ENCODE peak calls at places on chromosomes 16 and 17, in five cellular contexts. One of them, this sample, is unnamed.

GRCh38 chr16:59249049-59249448 is 514.9 kb upstream of the GOT2 start:
- DNase-seq in HL-60: no peak
- DNase-seq in endothelial cell of umbilical vein: peak; percentile 9
- DNase-seq in PC-3: no peak
- DNase-seq in aorta: no peak
- DNase-seq in this sample: no peak

GRCh38 chr16:22664561-22664997 is 149.4 kb upstream of the HS3ST2 start:
- DNase-seq in aorta: no peak
- DNase-seq in PC-3: peak; percentile 50
- DNase-seq in HL-60: no peak
- DNase-seq in endothelial cell of umbilical vein: no peak
- DNase-seq in this sample: no peak

GRCh38 chr17:81631482-81631881 is 5.4 kb downstream of the NPLOC4 start:
- DNase-seq in endothelial cell of umbilical vein: no peak
- DNase-seq in HL-60: no peak
- DNase-seq in PC-3: no peak
- DNase-seq in aorta: no peak
- DNase-seq in this sample: no peak

GRCh38 chr16:51666821-51667220 is 515.8 kb upstream of the SALL1 start:
- DNase-seq in PC-3: no peak
- DNase-seq in HL-60: no peak
- DNase-seq in endothelial cell of umbilical vein: no peak
- DNase-seq in aorta: no peak
- DNase-seq in this sample: no peak

GRCh38 chr17:69430488-69430887 is 16.0 kb downstream of the MAP2K6 start:
- DNase-seq in endothelial cell of umbilical vein: peak; percentile 80
- DNase-seq in aorta: no peak
- DNase-seq in HL-60: no peak
- DNase-seq in PC-3: no peak
- DNase-seq in this sample: peak; percentile 95

GRCh38 chr16:50947826-50948225 is 203.2 kb downstream of the SALL1 start:
- DNase-seq in HL-60: no peak
- DNase-seq in PC-3: no peak
- DNase-seq in endothelial cell of umbilical vein: no peak
- DNase-seq in aorta: no peak
- DNase-seq in this sample: no peak

GRCh38 chr16:19938536-19938935 is 53.9 kb upstream of the GPRC5B start:
- DNase-seq in HL-60: no peak
- DNase-seq in aorta: no peak
- DNase-seq in PC-3: no peak
- DNase-seq in endothelial cell of umbilical vein: no peak
- DNase-seq in this sample: no peak

GRCh38 chr17:75366432-75366831 is 39.0 kb downstream of the GRB2 start:
- DNase-seq in endothelial cell of umbilical vein: no peak
- DNase-seq in HL-60: no peak
- DNase-seq in PC-3: no peak
- DNase-seq in aorta: no peak
- DNase-seq in this sample: no peak

GRCh38 chr17:4480929-4481898 is 17.5 kb upstream of the SPNS2 start:
- DNase-seq in HL-60: peak; percentile 81
- DNase-seq in aorta: no peak
- DNase-seq in endothelial cell of umbilical vein: no peak
- DNase-seq in PC-3: no peak
- DNase-seq in this sample: no peak

GRCh38 chr16:57374067-57374534 is 1.8 kb downstream of the CX3CL1 start:
- DNase-seq in PC-3: no peak
- DNase-seq in endothelial cell of umbilical vein: no peak
- DNase-seq in aorta: peak; percentile 60
- DNase-seq in HL-60: no peak
- DNase-seq in this sample: peak; percentile 80

GRCh38 chr17:43673516-43674323 is 12.0 kb upstream of the MEOX1 start:
- DNase-seq in endothelial cell of umbilical vein: peak; percentile 79
- DNase-seq in aorta: peak; percentile 79
- DNase-seq in HL-60: peak; percentile 48
- DNase-seq in PC-3: peak; percentile 90
- DNase-seq in this sample: peak; percentile 50

GRCh38 chr17:39605492-39606433 is 2.0 kb downstream of the NEUROD2 start:
- DNase-seq in endothelial cell of umbilical vein: peak; percentile 13
- DNase-seq in HL-60: no peak
- DNase-seq in aorta: no peak
- DNase-seq in PC-3: no peak
- DNase-seq in this sample: peak; percentile 61

GRCh38 chr17:83176956-83177583 is 97.7 kb downstream of the METRNL start:
- DNase-seq in PC-3: no peak
- DNase-seq in HL-60: no peak
- DNase-seq in aorta: no peak
- DNase-seq in endothelial cell of umbilical vein: no peak
- DNase-seq in this sample: no peak

GRCh38 chr17:8965394-8966168 is at the start of gene PIK3R5:
- DNase-seq in HL-60: peak; percentile 77
- DNase-seq in endothelial cell of umbilical vein: no peak
- DNase-seq in aorta: peak; percentile 79
- DNase-seq in PC-3: no peak
- DNase-seq in this sample: peak; percentile 39

GRCh38 chr16:75019586-75019985 is 20.8 kb downstream of the ZNRF1 start:
- DNase-seq in HL-60: no peak
- DNase-seq in endothelial cell of umbilical vein: no peak
- DNase-seq in aorta: no peak
- DNase-seq in PC-3: no peak
- DNase-seq in this sample: no peak

GRCh38 chr16:84299734-84300440 is 5.2 kb downstream of the WFDC1 start:
- DNase-seq in PC-3: no peak
- DNase-seq in aorta: no peak
- DNase-seq in endothelial cell of umbilical vein: no peak
- DNase-seq in HL-60: no peak
- DNase-seq in this sample: no peak

GRCh38 chr16:84295203-84295850 is 649 bp downstream of the WFDC1 start:
- DNase-seq in HL-60: no peak
- DNase-seq in endothelial cell of umbilical vein: no peak
- DNase-seq in PC-3: no peak
- DNase-seq in aorta: no peak
- DNase-seq in this sample: no peak

GRCh38 chr16:84302111-84302954 is 7.7 kb downstream of the WFDC1 start:
- DNase-seq in aorta: no peak
- DNase-seq in HL-60: no peak
- DNase-seq in PC-3: no peak
- DNase-seq in endothelial cell of umbilical vein: peak; percentile 21
- DNase-seq in this sample: no peak

GRCh38 chr16:84294196-84295142 is at the start of gene WFDC1:
- DNase-seq in aorta: peak; percentile 62
- DNase-seq in HL-60: no peak
- DNase-seq in PC-3: no peak
- DNase-seq in endothelial cell of umbilical vein: no peak
- DNase-seq in this sample: no peak

GRCh38 chr16:84298376-84298899 is 3.8 kb downstream of the WFDC1 start:
- DNase-seq in HL-60: no peak
- DNase-seq in endothelial cell of umbilical vein: no peak
- DNase-seq in PC-3: no peak
- DNase-seq in aorta: no peak
- DNase-seq in this sample: no peak
- H3K27ac ChIP-seq in HL-60: no peak overlapping the region
- H3K27ac ChIP-seq in endothelial cell of umbilical vein: no peak overlapping the region
- H3K27ac ChIP-seq in PC-3: no peak overlapping the region
- H3K27ac ChIP-seq in aorta: no peak overlapping the region
- H3K27ac ChIP-seq in this sample: no peak overlapping the region

GRCh38 chr16:67460961-67461360 is 20.0 kb downstream of the ATP6V0D1 start:
- DNase-seq in endothelial cell of umbilical vein: no peak
- DNase-seq in HL-60: no peak
- DNase-seq in aorta: no peak
- DNase-seq in PC-3: no peak
- DNase-seq in this sample: no peak
- H3K27ac ChIP-seq in endothelial cell of umbilical vein: no peak overlapping the region
- H3K27ac ChIP-seq in HL-60: no peak overlapping the region
- H3K27ac ChIP-seq in aorta: no peak overlapping the region
- H3K27ac ChIP-seq in PC-3: no peak overlapping the region
- H3K27ac ChIP-seq in this sample: no peak overlapping the region

GRCh38 chr16:1614226-1615102 is 2.3 kb downstream of the CRAMP1 start:
- DNase-seq in HL-60: peak; percentile 30
- DNase-seq in PC-3: peak; percentile 12
- DNase-seq in endothelial cell of umbilical vein: peak; percentile 32
- DNase-seq in aorta: no peak
- DNase-seq in this sample: peak; percentile 40

GRCh38 chr16:1612320-1613111 is at the start of gene CRAMP1:
- DNase-seq in endothelial cell of umbilical vein: peak; percentile 29
- DNase-seq in PC-3: no peak
- DNase-seq in aorta: no peak
- DNase-seq in HL-60: peak; percentile 26
- DNase-seq in this sample: peak; percentile 36

GRCh38 chr16:1610841-1611653 is 825 bp downstream of the IFT140 start:
- DNase-seq in aorta: no peak
- DNase-seq in PC-3: peak; percentile 7
- DNase-seq in endothelial cell of umbilical vein: no peak
- DNase-seq in HL-60: no peak
- DNase-seq in this sample: no peak

GRCh38 chr16:1613728-1614225 is 1.6 kb downstream of the CRAMP1 start:
- DNase-seq in aorta: no peak
- DNase-seq in endothelial cell of umbilical vein: no peak
- DNase-seq in PC-3: no peak
- DNase-seq in HL-60: peak; percentile 17
- DNase-seq in this sample: peak; percentile 34

DNA sequence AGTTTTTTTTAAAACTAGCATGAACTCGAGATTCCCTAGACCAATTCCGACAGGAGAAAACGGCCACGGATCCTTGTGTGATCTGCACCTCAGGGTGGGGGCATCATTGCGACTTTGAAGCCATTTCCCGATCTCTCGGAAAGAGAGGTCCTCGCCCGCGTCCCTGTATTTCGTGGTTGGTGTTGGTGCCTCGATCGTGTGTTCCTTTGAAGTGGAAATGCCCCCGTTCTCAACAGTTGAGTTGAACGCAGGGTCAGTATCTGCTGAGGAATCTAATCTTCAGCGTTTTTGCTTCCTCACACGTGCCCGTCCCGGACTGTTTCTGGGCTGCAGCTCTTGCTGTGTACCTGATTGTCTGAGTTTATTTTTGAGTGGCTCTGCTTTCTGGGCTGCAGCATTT is 1.1 kb downstream of the CRAMP1 start:
- DNase-seq in endothelial cell of umbilical vein: peak; percentile 21
- DNase-seq in HL-60: peak; percentile 10
- DNase-seq in aorta: no peak
- DNase-seq in PC-3: peak; percentile 6
- DNase-seq in this sample: peak; percentile 14
- H3K27ac ChIP-seq in endothelial cell of umbilical vein: no peak overlapping the region
- H3K27ac ChIP-seq in HL-60: peak overlapping the region; percentile 70
- H3K27ac ChIP-seq in aorta: no peak overlapping the region
- H3K27ac ChIP-seq in PC-3: no peak overlapping the region
- H3K27ac ChIP-seq in this sample: peak overlapping the region; percentile 38

GRCh38 chr16:88640520-88641247 is 2.3 kb downstream of the IL17C start:
- DNase-seq in HL-60: no peak
- DNase-seq in aorta: no peak
- DNase-seq in endothelial cell of umbilical vein: no peak
- DNase-seq in PC-3: no peak
- DNase-seq in this sample: no peak

GRCh38 chr16:88645941-88646340 is 4.9 kb downstream of the CYBA start:
- DNase-seq in aorta: no peak
- DNase-seq in PC-3: no peak
- DNase-seq in HL-60: no peak
- DNase-seq in endothelial cell of umbilical vein: no peak
- DNase-seq in this sample: no peak

GRCh38 chr16:88643546-88643932 is 5.2 kb downstream of the IL17C start:
- DNase-seq in HL-60: no peak
- DNase-seq in PC-3: no peak
- DNase-seq in aorta: no peak
- DNase-seq in endothelial cell of umbilical vein: no peak
- DNase-seq in this sample: no peak

GRCh38 chr16:88645455-88645854 is 5.4 kb downstream of the CYBA start:
- DNase-seq in aorta: no peak
- DNase-seq in HL-60: no peak
- DNase-seq in PC-3: no peak
- DNase-seq in endothelial cell of umbilical vein: no peak
- DNase-seq in this sample: no peak

DNA sequence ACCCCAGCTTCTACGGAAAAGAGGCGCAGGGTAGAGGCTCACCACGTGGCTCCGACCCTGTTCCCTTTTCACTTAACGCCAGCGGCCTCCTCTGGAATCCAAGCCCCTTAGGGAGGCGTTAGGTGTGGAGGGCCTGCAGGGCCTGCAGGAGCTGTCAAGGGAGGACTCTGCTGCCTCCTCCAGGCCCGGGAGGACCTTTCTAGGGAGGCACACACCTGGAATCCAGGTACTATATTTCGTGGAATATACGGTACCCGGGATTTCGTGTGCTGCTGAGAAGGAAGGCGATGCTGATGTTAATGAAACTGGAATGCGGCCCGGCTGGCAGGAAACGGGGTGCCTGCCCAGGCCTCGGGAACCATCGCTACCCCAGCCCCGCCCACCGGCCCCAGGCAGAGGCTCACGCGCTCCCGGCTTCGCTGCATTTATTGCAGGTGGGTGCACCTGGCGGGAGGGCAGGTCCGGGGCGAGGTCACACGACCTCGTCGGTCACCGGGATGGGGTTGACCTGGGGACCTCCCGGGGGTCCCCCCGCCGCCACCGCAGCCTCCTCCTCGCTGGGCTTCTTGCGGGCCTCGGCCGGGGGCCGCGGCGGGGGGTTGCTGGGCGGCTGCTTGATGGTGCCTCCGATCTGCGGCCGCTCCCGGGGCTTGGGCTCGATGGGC is 4.6 kb downstream of the IL17C start:
- DNase-seq in HL-60: no peak
- DNase-seq in aorta: no peak
- DNase-seq in PC-3: no peak
- DNase-seq in endothelial cell of umbilical vein: no peak
- DNase-seq in this sample: no peak
- H3K27ac ChIP-seq in HL-60: no peak overlapping the region
- H3K27ac ChIP-seq in aorta: no peak overlapping the region
- H3K27ac ChIP-seq in PC-3: no peak overlapping the region
- H3K27ac ChIP-seq in endothelial cell of umbilical vein: no peak overlapping the region
- H3K27ac ChIP-seq in this sample: no peak overlapping the region

GRCh38 chr16:87891763-87892162 is 22.5 kb upstream of the SLC7A5 start:
- DNase-seq in HL-60: no peak
- DNase-seq in aorta: no peak
- DNase-seq in PC-3: no peak
- DNase-seq in endothelial cell of umbilical vein: no peak
- DNase-seq in this sample: no peak

GRCh38 chr16:87897563-87898505 is 28.5 kb upstream of the SLC7A5 start:
- DNase-seq in aorta: no peak
- DNase-seq in HL-60: no peak
- DNase-seq in PC-3: no peak
- DNase-seq in endothelial cell of umbilical vein: no peak
- DNase-seq in this sample: no peak

GRCh38 chr16:87895641-87896141 is 26.4 kb upstream of the SLC7A5 start:
- DNase-seq in endothelial cell of umbilical vein: no peak
- DNase-seq in HL-60: peak; percentile 41
- DNase-seq in PC-3: no peak
- DNase-seq in aorta: peak; percentile 59
- DNase-seq in this sample: peak; percentile 30

DNA sequence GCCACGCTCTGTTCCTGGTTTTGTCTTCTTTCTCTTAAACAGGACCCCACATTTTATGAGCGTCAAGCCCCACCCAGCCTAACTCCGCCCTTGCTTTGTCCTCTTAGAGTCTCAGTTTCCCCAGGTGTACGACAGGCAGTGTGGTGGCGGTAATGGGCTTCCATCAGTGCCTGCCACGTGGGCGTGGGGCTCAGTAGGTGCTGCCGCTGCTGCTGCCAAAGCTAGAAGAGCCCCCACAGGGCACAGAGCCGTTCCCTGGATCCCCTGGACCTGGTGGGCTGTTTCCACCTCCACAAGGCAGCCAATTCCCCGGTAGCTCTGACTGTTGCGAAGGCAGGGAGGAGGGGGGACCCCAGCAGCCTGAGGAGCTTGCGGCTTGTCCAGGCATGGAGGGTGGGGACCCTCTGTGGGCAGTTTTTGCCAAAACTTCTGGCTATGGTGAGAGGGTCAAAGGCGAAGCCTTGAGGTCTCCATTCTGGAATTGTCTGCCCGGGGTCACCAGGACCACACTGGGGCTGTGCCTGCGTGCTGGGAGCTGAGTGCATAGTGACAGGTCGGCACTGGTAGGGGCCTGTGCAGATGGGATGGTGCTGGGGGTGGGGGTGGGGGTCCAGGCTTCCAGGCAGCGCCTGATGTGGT is 27.7 kb upstream of the SLC7A5 start:
- DNase-seq in HL-60: no peak
- DNase-seq in PC-3: no peak
- DNase-seq in endothelial cell of umbilical vein: no peak
- DNase-seq in aorta: no peak
- DNase-seq in this sample: no peak
- H3K27ac ChIP-seq in HL-60: no peak overlapping the region
- H3K27ac ChIP-seq in PC-3: no peak overlapping the region
- H3K27ac ChIP-seq in endothelial cell of umbilical vein: no peak overlapping the region
- H3K27ac ChIP-seq in aorta: no peak overlapping the region
- H3K27ac ChIP-seq in this sample: no peak overlapping the region

This sample was measured in mammary epithelial cell.